ENCODE peak calls at places on chromosomes 13 and 19, in ten cellular contexts. M is uterus; G is HS-5; D is adrenal gland; V is activated B cell treated with CpG ODN at 0.5 μM for 24 hours; O is stimulated activated CD4-positive, alpha-beta T cell treated with anti-CD3 and anti-CD28 coated beads, Interleukin-15, amount 100 ng/mL, for 1 hour; C is glutamatergic neuron; W is T-helper 17 cell; X is AG10803; J is SK-N-MC. B is an unnamed sample.

GRCh38 chr13:40187324-40187795 is 479.1 kb downstream of the FOXO1 start:
- DNase-seq in W (peak; percentile 30), C (no peak), M (no peak), O (peak; percentile 43), G (no peak), J (no peak), D (no peak), V (no peak), X (no peak), B (no peak)

GRCh38 chr13:99312493-99312883 is 5.3 kb upstream of the GPR183 start:
- DNase-seq in D (peak; percentile 93), V (no peak), C (no peak), W (no peak), X (peak; percentile 100), O (no peak), J (no peak), G (peak; percentile 62), M (peak; percentile 63), B (no peak)

GRCh38 chr19:16896098-16896912 is 7.5 kb downstream of the F2RL3 start:
- DNase-seq in G (no peak), X (no peak), V (peak; percentile 32), O (no peak), D (no peak), W (no peak), J (no peak), M (no peak), C (peak; percentile 71), B (no peak)

GRCh38 chr19:38263696-38264485 is 482 bp upstream of the SPINT2 start:
- DNase-seq in C (peak; percentile 65), G (no peak), X (peak; percentile 81), W (peak; percentile 81), V (peak; percentile 86), O (peak; percentile 60), M (no peak), D (peak; percentile 71), J (no peak), B (peak; percentile 87)

GRCh38 chr19:19224852-19225494 is 13.2 kb downstream of the NCAN start:
- DNase-seq in W (peak; percentile 65), V (peak; percentile 71), X (peak; percentile 47), O (peak; percentile 54), C (peak; percentile 60), D (peak; percentile 85), G (no peak), J (no peak), M (no peak), B (peak; percentile 68)

GRCh38 chr19:37997911-37998344 is 90.9 kb downstream of the SIPA1L3 start:
- DNase-seq in D (peak; percentile 64), M (no peak), W (no peak), X (peak; percentile 92), G (peak; percentile 96), V (no peak), J (no peak), C (no peak), O (no peak), B (no peak)

GRCh38 chr19:38634757-38635482 is 12.5 kb upstream of the ACTN4 start:
- DNase-seq in W (peak; percentile 61), J (no peak), V (peak; percentile 73), M (peak; percentile 72), D (peak; percentile 67), G (no peak), X (peak; percentile 54), C (peak; percentile 88), O (peak; percentile 52), B (peak; percentile 71)

GRCh38 chr19:50333737-50334617 is 4.8 kb upstream of the KCNC3 start:
- DNase-seq in V (peak; percentile 85), D (peak; percentile 40), G (peak; percentile 71), W (peak; percentile 83), J (no peak), M (peak; percentile 27), O (peak; percentile 70), X (no peak), C (peak; percentile 83), B (no peak)

GRCh38 chr13:113155982-113156655 is 2.3 kb upstream of the PROZ start:
- DNase-seq in X (no peak), O (no peak), W (no peak), V (no peak), G (no peak), M (no peak), J (no peak), C (no peak), D (no peak), B (no peak)

GRCh38 chr13:39516140-39516539 is 86.9 kb downstream of the LHFPL6 start:
- DNase-seq in O (no peak), V (no peak), G (no peak), W (no peak), C (no peak), J (no peak), X (peak; percentile 69), M (no peak), D (no peak), B (no peak)

GRCh38 chr19:460877-461609 is at the start of gene SHC2:
- DNase-seq in X (no peak), O (no peak), W (no peak), G (no peak), J (no peak), V (no peak), C (peak; percentile 86), D (no peak), M (peak; percentile 41), B (no peak)

GRCh38 chr13:26934096-26934495 is 173.5 kb upstream of the GPR12 start:
- DNase-seq in M (no peak), O (no peak), C (no peak), D (no peak), W (no peak), G (no peak), X (no peak), V (no peak), J (no peak), B (no peak)

GRCh38 chr19:48490980-48491792 is 20.4 kb downstream of the LMTK3 start:
- DNase-seq in G (no peak), O (no peak), X (no peak), V (peak; percentile 56), D (no peak), W (peak; percentile 55), C (no peak), M (no peak), J (no peak), B (peak; percentile 59)

GRCh38 chr19:7888145-7888825 is at the start of gene LRRC8E:
- DNase-seq in V (no peak), X (peak; percentile 54), D (peak; percentile 67), O (no peak), J (no peak), M (no peak), G (no peak), C (peak; percentile 67), W (no peak), B (no peak)

GRCh38 chr13:75368167-75368566 is 113.8 kb downstream of the TBC1D4 start:
- DNase-seq in W (no peak), J (no peak), M (peak; percentile 61), O (no peak), G (no peak), X (peak; percentile 80), C (no peak), V (no peak), D (peak; percentile 54), B (no peak)

GRCh38 chr19:42285546-42285945 is 16.4 kb upstream of the PRR19 start:
- DNase-seq in J (no peak), W (no peak), O (no peak), D (no peak), G (no peak), C (no peak), M (no peak), X (no peak), V (no peak), B (no peak)

GRCh38 chr19:43524922-43525835 is 1.8 kb downstream of the ETHE1 start:
- DNase-seq in O (no peak), W (no peak), X (peak; percentile 47), M (peak; percentile 50), D (peak; percentile 72), C (no peak), V (no peak), G (no peak), J (no peak), B (no peak)

GRCh38 chr13:49814551-49815270 is 22.2 kb upstream of the KPNA3 start:
- DNase-seq in M (no peak), G (no peak), V (no peak), D (peak; percentile 20), J (no peak), O (no peak), C (no peak), W (no peak), X (no peak), B (no peak)

GRCh38 chr19:2287585-2287984 is 5.6 kb upstream of the PEAK3 start:
- DNase-seq in C (no peak), G (no peak), M (no peak), O (no peak), V (no peak), X (no peak), D (no peak), J (no peak), W (no peak), B (no peak)

GRCh38 chr19:58212336-58213074 is 16.2 kb upstream of the ZNF544 start:
- DNase-seq in V (no peak), G (no peak), X (no peak), D (no peak), M (no peak), C (no peak), O (no peak), W (no peak), J (no peak), B (no peak)

GRCh38 chr19:53467503-53468262 is at the start of gene ZNF813:
- DNase-seq in O (peak; percentile 94), J (peak; percentile 40), G (peak; percentile 20), V (peak; percentile 97), D (peak; percentile 91), M (peak; percentile 97), C (peak; percentile 99), X (peak; percentile 80), W (peak; percentile 92), B (peak; percentile 89)

GRCh38 chr13:70668983-70669382 is 560.7 kb upstream of the KLHL1 start:
- DNase-seq in X (no peak), J (no peak), V (no peak), M (no peak), C (no peak), O (no peak), D (no peak), G (peak; percentile 18), W (no peak), B (no peak)

GRCh38 chr13:28136916-28137315 is 1.4 kb upstream of the PAN3 start:
- DNase-seq in W (no peak), G (no peak), D (no peak), V (no peak), X (no peak), O (no peak), M (no peak), C (no peak), J (no peak), B (no peak)

GRCh38 chr19:39263912-39264305 is 4.3 kb upstream of the IFNL2 start:
- DNase-seq in G (no peak), C (peak; percentile 22), V (no peak), M (no peak), X (no peak), O (no peak), J (no peak), W (no peak), D (no peak), B (no peak)

GRCh38 chr19:7868671-7869452 is 5.3 kb downstream of the PRR36 start:
- DNase-seq in O (peak; percentile 71), G (no peak), W (peak; percentile 82), J (no peak), M (peak; percentile 51), X (peak; percentile 34), D (peak; percentile 94), C (peak; percentile 82), V (peak; percentile 83), B (peak; percentile 88)

GRCh38 chr13:45269204-45269603 is 68.4 kb upstream of the KCTD4 start:
- DNase-seq in X (peak; percentile 33), M (no peak), D (no peak), V (no peak), G (no peak), C (no peak), J (no peak), W (no peak), O (no peak), B (no peak)

GRCh38 chr19:49793561-49793840 is 19.6 kb downstream of the FUZ start:
- DNase-seq in X (peak; percentile 12), D (peak; percentile 92), C (no peak), J (no peak), O (no peak), V (no peak), G (no peak), M (no peak), W (no peak), B (no peak)

GRCh38 chr19:2727640-2727944 is 6.4 kb upstream of the DIRAS1 start:
- DNase-seq in D (no peak), C (no peak), G (no peak), O (no peak), V (no peak), M (no peak), W (no peak), X (peak; percentile 12), J (no peak), B (no peak)

B was measured in naive B cell.